ENCODE peak calls at places on chromosome 16, in six cellular contexts. J is PC-3, E is SK-N-SH, N is GM23248, F is neural progenitor cell, Y is GM23338. B is an unnamed sample.
A peak's percentile ranks its signal among the peaks of the same experiment; 100 is the strongest.

GRCh38 chr16:67741118-67741517 is 22.0 kb upstream of the GFOD2 start:
- DNase-seq in J (no peak), N (no peak), F (no peak), Y (no peak), E (no peak), B (no peak)

GRCh38 chr16:2985457-2985856 is 5.2 kb upstream of the PKMYT1 start:
- DNase-seq in N (no peak), Y (no peak), E (no peak), J (no peak), F (no peak), B (no peak)

GRCh38 chr16:2016407-2016922 is 3.1 kb upstream of the NPW start:
- DNase-seq in Y (no peak), E (peak; percentile 77), J (no peak), N (no peak), F (peak; percentile 48), B (peak; percentile 5)

GRCh38 chr16:23803591-23804123 is 32.1 kb upstream of the PRKCB start:
- DNase-seq in N (peak; percentile 53), E (peak; percentile 66), F (peak; percentile 81), Y (peak; percentile 83), J (peak; percentile 44), B (peak; percentile 72)

GRCh38 chr16:82160226-82160625 is 9.8 kb downstream of the MPHOSPH6 start:
- DNase-seq in F (no peak), Y (no peak), J (no peak), E (no peak), N (no peak), B (no peak)

GRCh38 chr16:11100239-11100750 is 155.7 kb downstream of the SOCS1 start:
- DNase-seq in Y (peak; percentile 68), N (peak; percentile 94), J (peak; percentile 32), F (peak; percentile 70), E (no peak), B (no peak)

GRCh38 chr16:15857779-15858560 is 1.1 kb upstream of the MYH11 start:
- DNase-seq in F (peak; percentile 73), N (peak; percentile 61), Y (peak; percentile 86), E (peak; percentile 79), J (no peak), B (no peak)

GRCh38 chr16:64696872-64697271 is 425.0 kb downstream of the CDH11 start:
- DNase-seq in F (no peak), Y (no peak), E (no peak), J (no peak), N (no peak), B (no peak)

GRCh38 chr16:70694517-70695218 is 8.8 kb upstream of the MTSS2 start:
- DNase-seq in E (peak; percentile 74), N (peak; percentile 54), J (no peak), F (no peak), Y (no peak), B (no peak)

GRCh38 chr16:23754594-23755483 is at the start of gene CHP2:
- DNase-seq in Y (peak; percentile 63), F (peak; percentile 23), J (no peak), N (no peak), E (peak; percentile 58), B (no peak)

GRCh38 chr16:13435873-13436474 is 484.0 kb upstream of the ERCC4 start:
- DNase-seq in N (no peak), E (no peak), F (peak; percentile 28), J (no peak), Y (peak; percentile 70), B (no peak)

GRCh38 chr16:35749253-35750141 is 2290.1 kb downstream of the TP53TG3F start:
- DNase-seq in E (peak; percentile 23), J (no peak), N (no peak), Y (no peak), F (no peak), B (no peak)

GRCh38 chr16:73145166-73145565 is 97.2 kb upstream of the ZFHX3 start:
- DNase-seq in F (peak; percentile 13), Y (peak; percentile 41), N (no peak), E (no peak), J (no peak), B (no peak)

GRCh38 chr16:69620564-69620963 is 54.8 kb downstream of the NFAT5 start:
- DNase-seq in E (no peak), F (no peak), Y (no peak), J (no peak), N (peak; percentile 29), B (no peak)

GRCh38 chr16:85246473-85246872 is 134.2 kb upstream of the CIBAR2 start:
- DNase-seq in E (peak; percentile 82), J (no peak), Y (no peak), N (no peak), F (no peak), B (no peak)

GRCh38 chr16:81928975-81929374 is 82.3 kb downstream of the SDR42E1 start:
- DNase-seq in E (no peak), N (no peak), F (no peak), J (no peak), Y (peak; percentile 13), B (no peak)

GRCh38 chr16:12208341-12209035 is 232.0 kb downstream of the SNX29 start:
- DNase-seq in F (no peak), N (peak; percentile 43), J (no peak), Y (no peak), E (no peak), B (no peak)

GRCh38 chr16:54655171-54655590 is 275.5 kb upstream of the IRX5 start:
- DNase-seq in J (no peak), E (no peak), F (peak; percentile 57), N (peak; percentile 40), Y (peak; percentile 41), B (no peak)

GRCh38 chr16:75198135-75198600 is 8.8 kb downstream of the CTRB2 start:
- DNase-seq in F (no peak), N (peak; percentile 67), Y (no peak), E (peak; percentile 71), J (no peak), B (no peak)

GRCh38 chr16:54595636-54596035 is 309.0 kb upstream of the IRX3 start:
- DNase-seq in N (no peak), E (no peak), J (no peak), F (no peak), Y (no peak), B (no peak)

GRCh38 chr16:85498607-85499006 is 114.5 kb upstream of the GSE1 start:
- DNase-seq in N (no peak), E (no peak), J (no peak), F (no peak), Y (no peak), B (peak; percentile 89)

GRCh38 chr16:57786632-57787518 is 15.4 kb downstream of the KIFC3 start:
- DNase-seq in N (peak; percentile 59), F (no peak), J (no peak), E (no peak), Y (no peak), B (no peak)

DNA sequence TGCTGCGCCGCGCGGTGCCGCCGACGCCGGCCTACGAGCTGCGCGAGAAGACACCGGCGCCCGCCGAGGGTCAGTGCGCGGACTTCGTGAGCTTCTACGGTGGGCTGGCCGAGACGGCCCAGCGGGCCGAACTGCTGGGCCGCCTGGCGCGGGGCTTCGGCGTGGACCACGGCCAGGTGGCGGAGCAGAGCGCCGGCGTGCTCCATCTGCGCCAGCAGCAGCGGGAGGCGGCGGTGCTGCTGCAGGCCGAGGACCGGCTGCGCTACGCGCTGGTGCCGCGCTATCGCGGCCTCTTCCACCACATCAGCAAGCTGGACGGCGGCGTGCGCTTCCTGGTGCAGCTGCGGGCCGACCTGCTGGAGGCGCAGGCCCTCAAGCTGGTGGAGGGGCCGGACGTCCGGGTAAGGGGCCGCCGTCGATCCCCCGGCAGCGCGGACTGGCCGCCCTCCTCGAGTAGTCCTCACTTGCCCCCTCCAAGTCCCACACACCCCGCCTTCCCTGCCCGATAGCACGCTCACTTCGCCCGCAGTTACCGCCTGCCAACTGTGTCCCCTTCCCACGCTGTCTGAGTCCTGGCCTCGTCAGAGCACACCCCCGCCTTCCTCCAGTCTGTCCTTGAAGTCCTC is 470 bp downstream of the MLYCD start:
- DNase-seq in J (peak; percentile 21), N (peak; percentile 82), Y (peak; percentile 73), F (peak; percentile 82), E (peak; percentile 78), B (peak; percentile 20)
- TF ChIP-seq EZH2phosphoT487 in J (no peak), N (no peak), Y (no peak), F (no peak), E (no peak), B (no peak)

GRCh38 chr16:89366561-89367537 is 123.5 kb downstream of the ANKRD11 start:
- DNase-seq in J (no peak), N (no peak), E (peak; percentile 23), Y (no peak), F (no peak), B (no peak)

GRCh38 chr16:89363621-89364393 is 126.6 kb downstream of the ANKRD11 start:
- DNase-seq in J (peak; percentile 59), N (peak; percentile 84), Y (no peak), E (peak; percentile 21), F (peak; percentile 48), B (no peak)

GRCh38 chr16:89365996-89366395 is 124.4 kb downstream of the ANKRD11 start:
- DNase-seq in F (no peak), E (no peak), N (no peak), J (no peak), Y (no peak), B (no peak)

GRCh38 chr16:89365044-89365467 is 125.3 kb downstream of the ANKRD11 start:
- DNase-seq in F (no peak), E (peak; percentile 24), N (peak; percentile 81), Y (no peak), J (peak; percentile 81), B (no peak)

GRCh38 chr16:89364603-89365002 is 125.8 kb downstream of the ANKRD11 start:
- DNase-seq in Y (no peak), J (no peak), N (peak; percentile 74), E (peak; percentile 75), F (no peak), B (no peak)
- TF ChIP-seq EZH2phosphoT487 in Y (no peak), J (no peak), N (no peak), E (no peak), F (no peak), B (no peak)

DNA sequence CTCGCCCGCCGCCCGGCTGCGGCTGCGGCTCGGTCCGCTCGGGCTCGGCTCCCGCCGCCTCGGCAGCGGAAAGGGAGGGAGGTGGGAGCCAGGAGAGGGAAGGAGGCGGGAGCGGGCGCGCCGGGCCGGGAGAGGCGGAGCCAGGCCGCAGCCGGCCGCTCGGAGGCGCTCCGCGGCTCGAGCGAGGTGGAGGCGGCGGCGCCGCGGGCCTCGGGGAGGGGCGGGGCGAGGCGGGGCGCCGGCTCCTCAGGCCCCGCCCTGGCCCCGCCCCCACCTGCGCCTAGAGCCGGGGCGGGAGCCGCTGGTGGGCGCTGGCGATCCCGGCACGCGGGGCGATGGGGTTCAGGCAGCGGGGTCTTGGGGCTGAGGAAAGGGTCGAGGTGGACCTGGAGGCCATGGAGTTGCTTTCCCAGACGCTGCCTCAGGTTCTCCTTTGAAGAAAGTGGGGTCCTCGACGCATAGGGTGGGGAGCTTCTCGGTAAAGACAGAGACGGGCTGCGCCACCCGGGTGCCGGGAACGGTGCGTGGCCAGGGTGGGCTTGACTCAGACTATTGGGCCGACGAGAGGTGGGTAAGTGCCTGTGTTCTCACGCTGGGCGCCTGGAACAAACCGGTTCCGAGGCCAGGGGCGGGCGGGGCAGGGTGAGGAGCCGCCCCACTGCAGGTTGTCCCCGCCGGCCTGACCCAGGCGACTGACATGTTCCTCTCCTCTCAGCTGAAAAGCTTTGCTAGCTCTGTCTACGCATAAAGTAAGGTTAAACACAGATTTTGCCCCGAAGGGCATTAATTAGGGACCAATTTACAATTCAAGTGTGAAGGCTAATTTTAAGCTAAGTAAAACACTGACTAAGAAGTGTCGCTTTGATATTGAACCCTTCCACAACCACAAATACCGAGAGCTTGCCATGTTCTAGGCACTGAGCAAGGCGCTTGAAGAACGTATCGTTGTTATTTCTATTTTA is at the start of gene CMTM4:
- DNase-seq in N (peak; percentile 94), E (peak; percentile 98), J (peak; percentile 87), Y (peak; percentile 90), F (peak; percentile 97), B (peak; percentile 84)
- TF ChIP-seq EZH2phosphoT487 in N (no peak), E (no peak), J (no peak), Y (no peak), F (no peak), B (no peak)

GRCh38 chr16:48503779-48504178 is 106.2 kb downstream of the N4BP1 start:
- DNase-seq in Y (no peak), N (peak; percentile 95), J (no peak), F (no peak), E (peak; percentile 88), B (no peak)
- TF ChIP-seq EZH2phosphoT487 in Y (no peak), N (no peak), J (no peak), F (no peak), E (no peak), B (no peak)